ENCODE peak calls at places on chromosomes 3 and 15, in four cellular contexts. One of them, this sample, is unnamed.

GRCh38 chr15:80942746-80943565 is 46.7 kb downstream of the MESD start:
- DNase-seq in transverse colon: no peak
- DNase-seq in ovary: no peak
- DNase-seq in lower leg skin: peak
- DNase-seq in this sample: no peak

GRCh38 chr15:28191832-28192231 is 92.7 kb upstream of the OCA2 start:
- DNase-seq in transverse colon: peak
- DNase-seq in lower leg skin: no peak
- DNase-seq in ovary: peak
- DNase-seq in this sample: no peak

GRCh38 chr15:95604634-95605036 is 725.9 kb upstream of the NR2F2 start:
- DNase-seq in lower leg skin: no peak
- DNase-seq in transverse colon: no peak
- DNase-seq in ovary: peak
- DNase-seq in this sample: no peak

GRCh38 chr15:78915341-78916087 is 29.3 kb downstream of the CTSH start:
- DNase-seq in lower leg skin: peak
- DNase-seq in ovary: no peak
- DNase-seq in transverse colon: peak
- DNase-seq in this sample: no peak

GRCh38 chr3:189712906-189713483 is 81.8 kb downstream of the TP63 start:
- DNase-seq in ovary: no peak
- DNase-seq in lower leg skin: no peak
- DNase-seq in transverse colon: no peak
- DNase-seq in this sample: no peak

GRCh38 chr3:46408853-46409252 is 1.8 kb downstream of the CCRL2 start:
- DNase-seq in transverse colon: no peak
- DNase-seq in lower leg skin: no peak
- DNase-seq in ovary: no peak
- DNase-seq in this sample: no peak

GRCh38 chr3:50322386-50323091 is at the start of gene HYAL2:
- DNase-seq in lower leg skin: no peak
- DNase-seq in transverse colon: no peak
- DNase-seq in ovary: peak
- DNase-seq in this sample: no peak

GRCh38 chr3:193590088-193590856 is 2.7 kb upstream of the OPA1 start:
- DNase-seq in ovary: no peak
- DNase-seq in transverse colon: no peak
- DNase-seq in lower leg skin: no peak
- DNase-seq in this sample: no peak

GRCh38 chr3:159884661-159885402 is 103.8 kb upstream of the IL12A start:
- DNase-seq in ovary: no peak
- DNase-seq in transverse colon: no peak
- DNase-seq in lower leg skin: no peak
- DNase-seq in this sample: no peak

GRCh38 chr3:139267300-139268246 is 76.2 kb upstream of the MRPS22 start:
- DNase-seq in transverse colon: no peak
- DNase-seq in lower leg skin: peak
- DNase-seq in ovary: no peak
- DNase-seq in this sample: peak

GRCh38 chr3:164113406-164114332 is 964.6 kb downstream of the SI start:
- DNase-seq in lower leg skin: no peak
- DNase-seq in ovary: no peak
- DNase-seq in transverse colon: no peak
- DNase-seq in this sample: no peak

GRCh38 chr3:196689941-196690660 is 21.9 kb downstream of the CEP19 start:
- DNase-seq in transverse colon: no peak
- DNase-seq in ovary: no peak
- DNase-seq in lower leg skin: peak
- DNase-seq in this sample: no peak
- H3K4me3 ChIP-seq in transverse colon: no peak
- H3K4me3 ChIP-seq in ovary: no peak
- H3K4me3 ChIP-seq in lower leg skin: no peak
- H3K4me3 ChIP-seq in this sample: no peak

DNA sequence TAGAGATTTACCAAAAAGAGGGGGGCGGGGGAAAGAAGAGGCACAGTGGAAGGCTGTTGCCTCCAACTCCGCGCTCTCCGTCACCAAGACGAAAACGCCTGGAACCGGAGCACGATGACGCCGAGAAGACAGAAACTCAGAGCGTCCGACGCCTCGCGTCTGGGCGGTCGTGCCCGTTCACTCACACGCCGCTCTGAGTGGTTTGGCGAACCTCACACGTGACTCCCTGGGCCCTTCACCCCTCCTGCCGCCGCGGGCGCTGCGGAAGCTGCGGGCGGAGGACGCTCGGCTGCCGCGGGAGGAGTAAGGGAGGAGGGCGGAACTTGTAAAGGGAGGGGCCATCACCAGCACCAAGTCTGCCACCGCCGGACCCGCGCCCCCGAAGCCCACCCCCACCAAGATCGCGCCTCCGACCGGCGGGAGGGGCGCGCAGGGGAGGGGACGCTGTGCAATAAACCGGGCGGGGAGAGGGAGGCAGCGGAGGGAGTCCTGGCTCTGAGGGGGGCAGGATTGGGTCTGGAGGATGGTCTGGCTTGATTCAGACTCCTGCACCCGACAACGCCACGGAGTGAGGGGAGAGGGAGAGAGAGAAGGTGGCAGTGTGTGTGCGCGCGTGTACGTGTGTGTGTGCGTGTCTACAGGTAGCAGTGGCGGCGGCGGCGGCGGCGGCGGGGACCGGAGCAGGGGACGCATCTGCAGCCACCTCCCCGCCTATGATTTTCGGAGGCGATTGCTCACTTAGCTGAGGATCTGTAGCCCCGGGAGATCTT is 1.9 kb upstream of the NLGN1 start:
- DNase-seq in ovary: peak
- DNase-seq in transverse colon: peak
- DNase-seq in lower leg skin: peak
- DNase-seq in this sample: no peak
- TF ChIP-seq POLR2A in ovary: peak
- TF ChIP-seq POLR2A in transverse colon: peak
- TF ChIP-seq POLR2A in lower leg skin: no peak
- TF ChIP-seq POLR2A in this sample: peak

DNA sequence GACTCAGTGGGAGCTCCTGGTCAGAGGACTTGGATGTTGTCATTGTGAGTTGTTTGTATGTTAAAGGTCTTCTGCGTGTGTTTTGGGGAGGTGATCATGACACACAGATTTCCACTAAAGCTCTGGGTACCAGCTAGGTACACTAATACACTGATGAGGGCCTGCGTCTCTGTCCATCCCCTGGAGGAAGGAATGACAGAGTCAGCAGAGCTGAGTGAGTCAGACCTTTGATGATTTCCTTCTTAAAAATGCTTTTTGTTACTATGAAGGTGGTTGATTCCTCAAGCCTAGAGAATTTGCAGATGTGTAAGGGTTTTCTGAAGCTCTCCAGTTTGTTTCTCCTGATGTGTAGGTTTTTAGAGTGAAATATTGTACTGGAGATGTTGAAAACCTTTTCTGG is 424.1 kb upstream of the TPM1 start:
- DNase-seq in ovary: no peak
- DNase-seq in transverse colon: no peak
- DNase-seq in lower leg skin: no peak
- DNase-seq in this sample: no peak
- TF ChIP-seq CTCF in ovary: no peak
- TF ChIP-seq CTCF in transverse colon: no peak
- TF ChIP-seq CTCF in lower leg skin: no peak
- TF ChIP-seq CTCF in this sample: no peak

GRCh38 chr3:48560648-48561018 is 2.9 kb downstream of the UCN2 start:
- DNase-seq in lower leg skin: no peak
- DNase-seq in ovary: no peak
- DNase-seq in transverse colon: no peak
- DNase-seq in this sample: no peak

GRCh38 chr3:48562367-48563095 is 1.1 kb downstream of the UCN2 start:
- DNase-seq in transverse colon: no peak
- DNase-seq in lower leg skin: no peak
- DNase-seq in ovary: no peak
- DNase-seq in this sample: no peak

GRCh38 chr3:48563382-48563918 is at the start of gene UCN2:
- DNase-seq in ovary: no peak
- DNase-seq in transverse colon: no peak
- DNase-seq in lower leg skin: no peak
- DNase-seq in this sample: no peak

GRCh38 chr3:48558446-48559134 is 2.0 kb upstream of the PFKFB4 start:
- DNase-seq in ovary: no peak
- DNase-seq in lower leg skin: peak
- DNase-seq in transverse colon: peak
- DNase-seq in this sample: no peak

DNA sequence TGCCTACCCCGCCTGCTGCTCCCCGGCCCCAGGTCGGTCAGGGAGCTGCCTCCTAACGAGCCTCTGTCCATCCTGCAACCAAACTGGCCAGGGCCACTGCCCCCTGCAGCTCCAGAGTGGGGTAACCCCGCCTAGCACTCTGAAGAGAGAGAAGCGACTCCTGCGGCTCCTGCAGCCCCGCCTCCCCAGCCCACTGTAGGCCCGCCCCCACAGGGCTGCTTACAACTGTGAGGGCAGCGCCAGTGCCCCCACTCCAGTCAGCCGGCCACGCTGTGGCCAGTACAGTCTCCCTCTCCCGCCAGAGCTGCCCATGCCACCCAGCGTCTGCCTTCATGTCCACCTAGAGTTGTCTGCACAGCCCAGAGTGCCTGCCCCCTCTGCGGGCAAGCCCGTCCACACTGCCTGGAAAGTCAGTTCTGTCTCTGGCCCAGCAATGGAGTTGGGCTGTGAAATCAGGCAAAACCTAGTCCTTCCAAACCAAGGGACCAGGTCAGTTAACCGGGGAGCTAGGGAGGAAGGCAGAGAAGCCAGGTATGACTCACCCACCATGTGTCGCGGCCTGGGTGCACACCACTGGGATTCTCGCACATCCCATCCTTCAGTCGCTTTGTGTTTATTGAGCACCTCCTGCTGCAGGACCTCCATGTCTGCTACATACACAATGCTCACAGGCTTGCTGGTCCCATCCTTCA is 2.4 kb downstream of the UCN2 start:
- DNase-seq in lower leg skin: no peak
- DNase-seq in ovary: peak
- DNase-seq in transverse colon: peak
- DNase-seq in this sample: no peak
- H3K4me3 ChIP-seq in lower leg skin: no peak
- H3K4me3 ChIP-seq in ovary: peak
- H3K4me3 ChIP-seq in transverse colon: peak
- H3K4me3 ChIP-seq in this sample: peak